ENCODE peak calls at places on chromosomes 5 and 9, in four cellular contexts. K is psoas muscle, O is AG04450, L is cardiac fibroblast. H is an unnamed sample.

GRCh38 chr9:686381-686813 is 155.1 kb upstream of the DMRT1 start:
- DNase-seq in O (no peak), K (no peak), L (peak), H (no peak)

GRCh38 chr9:91803143-91803940 is 146.7 kb downstream of the ROR2 start:
- DNase-seq in L (peak), O (no peak), K (no peak), H (no peak)

GRCh38 chr9:85640425-85640824 is 101.3 kb downstream of the AGTPBP1 start:
- DNase-seq in O (no peak), K (no peak), L (no peak), H (no peak)

GRCh38 chr5:141814064-141814982 is 63.9 kb downstream of the PCDH1 start:
- DNase-seq in O (no peak), L (peak), K (peak), H (no peak)

GRCh38 chr5:128536229-128536860 is 1.7 kb downstream of the FBN2 start:
- DNase-seq in O (no peak), L (peak), K (no peak), H (no peak)

GRCh38 chr5:77208507-77209163 is 1.8 kb upstream of the PDE8B start:
- DNase-seq in L (no peak), K (no peak), O (no peak), H (no peak)

GRCh38 chr5:589588-589987 is 22.6 kb upstream of the CEP72 start:
- DNase-seq in L (no peak), K (no peak), O (no peak), H (no peak)

GRCh38 chr5:55303238-55303690 is 4.2 kb downstream of the DHX29 start:
- DNase-seq in K (no peak), L (peak), O (peak), H (no peak)

GRCh38 chr5:124740055-124740454 is 6.4 kb downstream of the ZNF608 start:
- DNase-seq in O (no peak), L (no peak), K (no peak), H (no peak)

GRCh38 chr9:76219555-76220151 is 174.6 kb downstream of the RFK start:
- DNase-seq in O (no peak), L (peak), K (no peak), H (no peak)
- TF ChIP-seq CTCF in O (peak), L (peak), K (no peak), H (peak)

GRCh38 chr5:88888799-88889164 is 5.8 kb upstream of the MEF2C start:
- DNase-seq in O (no peak), K (no peak), L (no peak), H (no peak)
- H3K4me3 ChIP-seq in O (peak), K (peak), L (peak), H (peak)

GRCh38 chr9:108933641-108934322 is at the start of gene ELP1:
- DNase-seq in L (peak), K (peak), O (peak), H (peak)
- TF ChIP-seq CTCF in L (peak), K (no peak), O (peak), H (peak)

DNA sequence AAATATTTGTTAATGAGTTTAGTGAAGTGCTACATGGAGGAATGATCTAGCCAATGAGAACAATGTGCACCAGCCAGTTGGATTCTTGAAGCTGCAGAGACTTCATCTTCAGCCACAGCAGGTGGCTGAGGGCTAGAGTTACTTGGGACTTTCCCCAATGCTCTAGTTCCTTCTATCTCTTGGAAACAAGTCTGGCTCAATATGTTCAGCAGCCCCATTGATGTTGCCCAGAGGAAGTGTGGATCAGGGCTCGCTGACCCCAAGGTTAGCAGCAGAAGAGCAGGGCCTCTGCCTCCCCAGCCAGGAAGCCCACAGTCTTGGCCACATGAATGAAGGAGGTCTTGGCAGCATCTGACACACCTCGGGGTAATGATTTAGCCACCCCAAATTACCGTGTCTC is 117.5 kb downstream of the SLC1A3 start:
- DNase-seq in K (no peak), O (no peak), L (no peak), H (no peak)
- H3K4me3 ChIP-seq in K (no peak), O (no peak), L (no peak), H (no peak)

DNA sequence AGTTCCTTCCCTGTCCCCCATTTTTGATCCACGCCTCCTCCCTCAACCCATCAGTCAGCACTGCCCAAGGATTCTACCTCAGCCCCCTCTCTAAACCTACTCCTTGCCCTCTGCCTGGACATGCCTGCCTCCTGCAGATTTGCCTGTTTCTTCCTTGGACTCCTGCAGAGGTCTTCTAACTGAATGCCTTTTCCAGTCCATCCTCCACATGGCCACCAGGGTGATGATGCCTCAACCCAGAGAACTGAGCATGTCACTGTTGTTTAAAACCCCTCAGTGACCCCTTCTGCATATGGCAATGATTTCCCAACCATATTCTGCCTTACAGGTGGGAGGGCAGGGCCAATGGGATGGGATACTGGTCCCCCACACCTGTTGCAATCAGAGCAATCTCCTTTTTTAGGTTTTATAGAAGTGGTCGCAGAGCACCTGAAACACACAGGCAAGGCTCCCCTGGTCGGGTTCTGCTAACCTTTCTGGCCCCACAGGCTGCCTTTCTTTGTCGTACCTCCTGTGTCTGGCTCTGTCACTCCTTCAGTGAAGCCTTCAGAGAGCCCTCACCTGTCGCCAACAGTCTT is 9.3 kb downstream of the PHYKPL start:
- DNase-seq in O (no peak), K (peak), L (no peak), H (no peak)
- TF ChIP-seq CTCF in O (peak), K (no peak), L (peak), H (no peak)

DNA sequence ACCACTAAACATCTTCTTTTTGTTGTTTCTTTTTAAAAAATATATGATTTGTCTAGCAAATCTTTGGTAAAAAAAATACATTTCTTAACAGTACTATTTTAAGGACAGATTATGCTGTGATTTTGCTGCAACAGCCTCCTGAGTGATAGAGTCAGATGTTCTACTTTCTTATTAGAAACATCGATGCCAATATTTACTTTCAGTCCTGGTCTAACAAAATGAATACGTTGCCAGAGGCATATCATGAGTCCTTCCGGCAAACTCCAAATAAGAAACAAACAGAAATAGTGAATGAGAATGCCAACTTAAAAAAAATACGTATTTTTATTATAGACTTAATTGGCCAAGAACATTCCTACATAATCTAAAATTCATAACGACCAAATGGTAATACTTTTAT is 371.5 kb downstream of the ADGRV1 start:
- DNase-seq in L (no peak), K (no peak), O (no peak), H (no peak)
- H3K4me3 ChIP-seq in L (no peak), K (no peak), O (no peak), H (no peak)

GRCh38 chr5:172106511-172107356 is 81.3 kb downstream of the STK10 start:
- DNase-seq in K (peak), O (no peak), L (peak), H (no peak)
- TF ChIP-seq CTCF in K (peak), O (peak), L (peak), H (peak)

H was measured in HFF-Myc.